ENCODE peak calls at places on chromosomes 12 and 14, in seven cellular contexts. C is sigmoid colon, M is testis, O is breast epithelium, R is transverse colon, Z is upper lobe of left lung, G is body of pancreas. T is an unnamed sample.

GRCh38 chr14:33950320-33951182 is at the start of gene EGLN3:
- DNase-seq in Z (peak; percentile 77), C (peak; percentile 95), R (peak; percentile 93), M (peak; percentile 90), O (peak; percentile 87), G (peak; percentile 92), T (peak; percentile 93)

GRCh38 chr12:99200711-99201384 is 446.7 kb upstream of the GARIN6 start:
- DNase-seq in G (no peak), Z (no peak), O (no peak), C (no peak), R (no peak), M (no peak), T (no peak)

GRCh38 chr14:22313172-22313801 is 275.7 kb downstream of the DAD1 start:
- DNase-seq in M (no peak), Z (no peak), G (no peak), O (no peak), C (no peak), R (no peak), T (no peak)

GRCh38 chr12:91610561-91610960 is 427.9 kb upstream of the DCN start:
- DNase-seq in R (no peak), M (no peak), Z (no peak), O (no peak), G (no peak), C (no peak), T (no peak)

GRCh38 chr14:52369305-52369781 is 55.2 kb downstream of the PTGER2 start:
- DNase-seq in M (no peak), Z (no peak), C (no peak), R (no peak), G (no peak), O (no peak), T (no peak)

GRCh38 chr12:56234746-56235436 is 5.0 kb downstream of the SLC39A5 start:
- DNase-seq in R (no peak), Z (no peak), C (no peak), O (no peak), G (peak; percentile 72), M (no peak), T (no peak)

GRCh38 chr12:6461401-6462233 is 8.9 kb downstream of the VAMP1 start:
- DNase-seq in Z (peak; percentile 92), G (peak; percentile 38), O (no peak), M (peak; percentile 48), C (peak; percentile 79), R (peak; percentile 80), T (no peak)

GRCh38 chr14:100256339-100256895 is 17.5 kb downstream of the YY1 start:
- DNase-seq in Z (no peak), C (no peak), O (no peak), R (no peak), M (no peak), G (no peak), T (no peak)

GRCh38 chr14:75293920-75294648 is 15.5 kb downstream of the FOS start:
- DNase-seq in C (peak; percentile 98), G (peak; percentile 99), R (peak; percentile 97), Z (peak; percentile 97), O (peak; percentile 96), M (peak; percentile 96), T (peak; percentile 98)

GRCh38 chr12:80714055-80714454 is 2.7 kb upstream of the MYF5 start:
- DNase-seq in O (no peak), C (no peak), Z (no peak), G (no peak), R (no peak), M (no peak), T (no peak)

GRCh38 chr12:80714846-80715245 is 1.9 kb upstream of the MYF5 start:
- DNase-seq in O (no peak), G (no peak), R (no peak), Z (no peak), C (no peak), M (no peak), T (no peak)

GRCh38 chr12:80715850-80716249 is 862 bp upstream of the MYF5 start:
- DNase-seq in R (no peak), C (no peak), Z (no peak), O (no peak), M (no peak), G (no peak), T (no peak)

GRCh38 chr12:80713419-80713818 is 3.3 kb upstream of the MYF5 start:
- DNase-seq in M (no peak), Z (no peak), C (no peak), G (no peak), O (no peak), R (no peak), T (no peak)

DNA sequence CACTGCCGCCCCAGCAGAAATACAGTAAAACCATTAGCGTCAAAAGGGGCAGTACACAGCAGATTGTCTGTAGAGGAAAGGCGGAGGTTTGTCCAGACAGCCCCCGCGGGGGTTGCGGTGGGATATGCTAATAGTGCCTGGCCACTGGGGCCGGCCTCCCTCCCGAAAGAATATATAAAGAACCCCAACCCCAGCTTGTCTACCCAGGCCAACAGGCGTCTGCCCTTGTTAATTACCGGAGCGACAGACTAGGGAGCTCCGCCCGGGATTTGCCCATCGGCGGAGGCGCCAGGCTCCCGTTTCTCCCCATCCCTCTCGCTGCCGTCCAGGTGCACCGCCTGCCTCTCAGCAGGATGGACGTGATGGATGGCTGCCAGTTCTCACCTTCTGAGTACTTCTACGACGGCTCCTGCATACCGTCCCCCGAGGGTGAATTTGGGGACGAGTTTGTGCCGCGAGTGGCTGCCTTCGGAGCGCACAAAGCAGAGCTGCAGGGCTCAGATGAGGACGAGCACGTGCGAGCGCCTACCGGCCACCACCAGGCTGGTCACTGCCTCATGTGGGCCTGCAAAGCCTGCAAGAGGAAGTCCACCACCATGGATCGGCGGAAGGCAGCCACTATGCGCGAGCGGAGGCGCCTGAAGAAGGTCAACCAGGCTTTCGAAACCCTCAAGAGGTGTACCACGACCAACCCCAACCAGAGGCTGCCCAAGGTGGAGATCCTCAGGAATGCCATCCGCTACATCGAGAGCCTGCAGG is at the start of gene MYF5:
- DNase-seq in Z (no peak), G (no peak), R (no peak), O (no peak), C (no peak), M (no peak), T (no peak)
- TF ChIP-seq POLR2A in Z (no peak), G (no peak), R (no peak), O (no peak), C (no peak), M (no peak), T (no peak)

GRCh38 chr14:89952581-89952980 is 1.9 kb downstream of the EFCAB11 start:
- DNase-seq in R (no peak), C (no peak), G (no peak), O (no peak), Z (no peak), M (no peak), T (no peak)

GRCh38 chr14:89953602-89954001 is 928 bp downstream of the EFCAB11 start:
- DNase-seq in Z (no peak), C (no peak), O (no peak), G (no peak), M (no peak), R (no peak), T (no peak)

GRCh38 chr14:89955418-89956293 is at the start of gene TDP1:
- DNase-seq in Z (peak; percentile 96), O (peak; percentile 96), C (peak; percentile 97), G (peak; percentile 98), M (peak; percentile 99), R (peak; percentile 98), T (peak; percentile 97)

GRCh38 chr14:89955022-89955414 is 488 bp upstream of the EFCAB11 start:
- DNase-seq in Z (no peak), G (no peak), O (no peak), M (peak; percentile 33), R (no peak), C (no peak), T (no peak)

DNA sequence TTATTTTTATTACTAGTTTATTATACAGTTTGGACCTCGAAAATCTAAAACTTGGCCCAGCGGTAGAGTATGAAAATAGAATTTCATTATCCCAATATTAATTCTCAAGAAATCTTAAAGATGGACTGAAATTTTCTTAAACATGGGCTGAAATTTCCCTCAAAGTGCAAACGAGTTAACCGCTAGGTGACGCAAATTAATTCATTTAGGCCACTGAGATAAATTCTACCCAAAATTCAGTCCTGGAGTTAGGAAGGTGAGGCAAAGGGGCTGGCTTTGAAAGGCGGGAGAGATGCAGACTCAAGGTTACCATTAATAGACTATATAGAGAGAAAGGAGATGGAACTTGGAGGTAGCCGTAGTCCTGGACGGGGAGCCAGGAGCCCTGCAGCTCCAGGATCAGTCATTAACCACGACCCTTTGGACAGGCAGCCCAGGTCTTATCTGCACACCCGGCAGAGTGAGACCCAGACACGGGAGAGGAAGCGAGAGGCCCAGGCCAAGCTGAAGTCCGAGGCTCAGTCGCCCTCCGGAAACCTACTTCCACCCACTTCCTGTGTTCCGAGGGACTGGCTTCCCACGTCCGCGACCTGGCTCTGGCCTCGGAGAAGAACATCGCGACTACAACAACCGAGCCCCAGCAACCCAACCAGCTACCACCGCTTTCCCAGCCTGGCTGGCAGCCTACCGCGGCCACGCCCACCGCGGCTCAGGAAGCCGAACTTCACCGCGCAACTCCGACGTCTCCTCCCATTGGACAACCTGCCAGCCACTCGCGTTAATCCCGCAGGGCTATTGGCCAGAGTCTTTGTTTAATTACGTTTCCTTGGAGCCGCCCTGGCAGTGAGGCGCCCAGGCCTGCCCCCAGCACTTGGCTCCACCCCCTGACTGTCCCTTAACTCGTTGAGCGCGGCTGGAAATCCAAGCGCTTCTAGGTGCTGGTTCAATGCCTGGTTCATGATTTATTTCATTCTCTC is at the start of gene EFCAB11:
- DNase-seq in O (peak; percentile 98), G (peak; percentile 98), C (peak; percentile 99), Z (peak; percentile 94), R (peak; percentile 97), M (peak; percentile 98), T (peak; percentile 98)
- TF ChIP-seq POLR2A in O (no peak), G (peak; percentile 70), C (no peak), Z (peak; percentile 45), R (peak; percentile 41), M (no peak), T (no peak)

DNA sequence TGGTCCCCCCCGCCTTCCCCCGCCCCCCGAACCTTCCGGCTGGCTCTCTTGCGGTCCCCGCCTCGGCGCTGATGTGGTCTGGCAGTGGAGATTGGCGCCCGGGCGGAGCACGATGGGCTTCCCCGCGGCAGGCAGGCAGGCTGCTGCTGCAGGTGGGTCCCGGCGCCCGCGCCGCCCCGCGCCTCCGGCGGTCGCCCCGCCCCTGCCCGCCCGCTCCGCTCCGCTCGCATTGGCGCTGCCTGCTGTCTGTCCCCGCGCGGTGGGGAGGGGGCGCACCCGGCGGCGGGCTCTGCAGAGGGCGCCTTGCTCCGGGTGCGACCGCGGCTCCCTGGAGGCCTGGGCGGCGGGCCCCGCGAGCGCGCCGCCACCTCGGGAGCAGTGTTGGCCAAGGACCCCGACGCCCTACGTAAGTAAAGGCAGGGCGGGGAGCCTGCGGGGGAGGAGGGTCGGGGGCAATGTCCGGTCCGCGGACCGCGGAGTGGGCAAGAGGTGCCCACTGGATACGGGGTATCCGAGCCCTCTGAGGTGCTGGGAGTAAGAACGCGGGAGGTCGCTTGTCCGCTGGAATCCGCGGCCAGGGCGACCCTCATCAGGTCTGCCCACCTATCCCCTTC is at the start of gene AKAP5:
- DNase-seq in R (peak; percentile 75), C (no peak), G (peak; percentile 58), M (peak; percentile 51), Z (peak; percentile 68), O (no peak), T (no peak)
- TF ChIP-seq POLR2A in R (no peak), C (no peak), G (no peak), M (no peak), Z (no peak), O (no peak), T (no peak)

DNA sequence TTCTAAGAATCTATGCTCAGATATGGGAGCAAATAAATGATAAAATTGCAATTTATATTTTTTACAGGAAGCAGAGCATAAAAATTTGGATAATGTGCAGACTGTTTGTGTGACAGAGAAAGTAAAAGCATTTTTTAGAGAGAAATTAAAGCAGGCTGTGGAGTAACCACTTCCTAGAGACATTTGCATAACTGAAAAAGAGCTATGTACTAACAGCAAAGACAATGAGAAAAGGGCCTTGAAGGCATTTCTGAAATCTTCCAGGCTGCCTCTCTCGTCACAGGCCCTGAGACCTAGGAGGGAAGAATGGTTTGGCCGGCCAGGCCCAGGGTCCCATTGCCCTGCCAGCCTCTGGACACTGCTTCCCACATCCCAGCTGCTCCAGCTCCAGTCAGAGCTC is 247.2 kb downstream of the ALX1 start:
- DNase-seq in M (no peak), R (no peak), Z (no peak), G (no peak), O (no peak), C (no peak), T (no peak)
- TF ChIP-seq POLR2A in M (no peak), R (no peak), Z (no peak), G (no peak), O (no peak), C (no peak), T (no peak)

T was measured in suprapubic skin.